ENCODE peak calls at places on chromosomes 3 and 15, in four cellular contexts. Z, C, L and F are unnamed samples.

GRCh38 chr3:123561188-123561587 is 23.7 kb downstream of the HACD2 start:
- DNase-seq in C (no peak), L (no peak), Z (no peak), F (no peak)

GRCh38 chr3:21752749-21753347 is 1.8 kb upstream of the ZNF385D start:
- DNase-seq in Z (peak; percentile 42), C (no peak), L (no peak), F (no peak)

GRCh38 chr15:39573844-39574243 is 7.0 kb upstream of the THBS1 start:
- DNase-seq in L (no peak), Z (peak; percentile 23), C (no peak), F (no peak)

GRCh38 chr3:149494022-149494758 is 19.7 kb downstream of the TM4SF4 start:
- DNase-seq in L (no peak), Z (peak; percentile 76), C (peak; percentile 62), F (no peak)

GRCh38 chr15:49232407-49232806 is 62.4 kb downstream of the GALK2 start:
- DNase-seq in L (no peak), Z (no peak), C (no peak), F (no peak)

GRCh38 chr3:147419731-147420360 is 10.7 kb downstream of the ZIC1 start:
- DNase-seq in C (no peak), Z (no peak), L (no peak), F (no peak)

GRCh38 chr15:77552066-77552465 is 80.6 kb downstream of the LINGO1 start:
- DNase-seq in C (no peak), L (peak; percentile 28), Z (no peak), F (no peak)

GRCh38 chr3:16318216-16318615 is 53.2 kb downstream of the OXNAD1 start:
- DNase-seq in C (no peak), Z (peak; percentile 97), L (no peak), F (no peak)

GRCh38 chr15:76060098-76060989 is 559 bp downstream of the TMEM266 start:
- DNase-seq in C (peak; percentile 9), Z (no peak), L (no peak), F (no peak)

GRCh38 chr15:72368895-72369294 is 6.9 kb downstream of the HEXA start:
- DNase-seq in C (peak; percentile 29), Z (no peak), L (no peak), F (no peak)

GRCh38 chr15:31489281-31489680 is 162.6 kb downstream of the KLF13 start:
- DNase-seq in L (peak; percentile 67), Z (no peak), C (no peak), F (no peak)

GRCh38 chr3:196186661-196187573 is 24.3 kb downstream of the ZDHHC19 start:
- DNase-seq in L (peak; percentile 72), C (peak; percentile 68), Z (no peak), F (no peak)

GRCh38 chr15:80743189-80743833 is 35.9 kb upstream of the CEMIP start:
- DNase-seq in C (no peak), L (no peak), Z (peak; percentile 56), F (no peak)

GRCh38 chr3:54445630-54446029 is 323.3 kb downstream of the CACNA2D3 start:
- DNase-seq in L (no peak), C (no peak), Z (no peak), F (no peak)

GRCh38 chr3:43512749-43513404 is 108.9 kb downstream of the ANO10 start:
- DNase-seq in L (no peak), Z (peak; percentile 65), C (no peak), F (no peak)

GRCh38 chr15:40310001-40310959 is 2.5 kb upstream of the PLCB2 start:
- DNase-seq in C (peak; percentile 59), L (peak; percentile 77), Z (peak; percentile 61), F (no peak)

GRCh38 chr15:68820205-68820588 is 498 bp downstream of the ANP32A start:
- DNase-seq in Z (peak; percentile 26), L (peak; percentile 86), C (no peak), F (no peak)

GRCh38 chr3:128503164-128503651 is 10.2 kb upstream of the GATA2 start:
- DNase-seq in L (no peak), C (no peak), Z (no peak), F (no peak)

GRCh38 chr3:77746892-77747291 is 707.0 kb downstream of the ROBO2 start:
- DNase-seq in C (no peak), L (no peak), Z (no peak), F (no peak)

GRCh38 chr3:52453496-52454234 is at the start of gene TNNC1:
- DNase-seq in C (no peak), L (peak; percentile 71), Z (no peak), F (no peak)

GRCh38 chr15:56918046-56918906 is at the start of gene TCF12:
- DNase-seq in Z (peak; percentile 98), L (peak; percentile 98), C (peak; percentile 87), F (peak; percentile 80)

GRCh38 chr3:115937054-115937453 is 313.7 kb downstream of the GAP43 start:
- DNase-seq in C (no peak), L (no peak), Z (no peak), F (no peak)
- TF ChIP-seq CTCF in C (peak; percentile 34), L (no peak), Z (peak; percentile 39), F (peak; percentile 12)

GRCh38 chr3:4799266-4800256 is 179.7 kb upstream of the BHLHE40 start:
- DNase-seq in L (no peak), C (peak; percentile 57), Z (no peak), F (no peak)

GRCh38 chr3:4801924-4802323 is 177.3 kb upstream of the BHLHE40 start:
- DNase-seq in L (no peak), C (no peak), Z (no peak), F (no peak)

GRCh38 chr3:4802903-4803302 is 176.3 kb upstream of the BHLHE40 start:
- DNase-seq in L (no peak), Z (no peak), C (no peak), F (no peak)

GRCh38 chr3:4797201-4797600 is 182.0 kb upstream of the BHLHE40 start:
- DNase-seq in C (no peak), Z (no peak), L (no peak), F (no peak)

GRCh38 chr3:4800595-4800994 is 178.6 kb upstream of the BHLHE40 start:
- DNase-seq in L (no peak), Z (no peak), C (no peak), F (no peak)
- TF ChIP-seq CTCF in L (no peak), Z (no peak), C (no peak), F (no peak)

GRCh38 chr3:124752051-124752450 is 21.8 kb downstream of the UMPS start:
- DNase-seq in L (no peak), Z (no peak), C (no peak), F (no peak)
- TF ChIP-seq CTCF in L (no peak), Z (no peak), C (no peak), F (no peak)

DNA sequence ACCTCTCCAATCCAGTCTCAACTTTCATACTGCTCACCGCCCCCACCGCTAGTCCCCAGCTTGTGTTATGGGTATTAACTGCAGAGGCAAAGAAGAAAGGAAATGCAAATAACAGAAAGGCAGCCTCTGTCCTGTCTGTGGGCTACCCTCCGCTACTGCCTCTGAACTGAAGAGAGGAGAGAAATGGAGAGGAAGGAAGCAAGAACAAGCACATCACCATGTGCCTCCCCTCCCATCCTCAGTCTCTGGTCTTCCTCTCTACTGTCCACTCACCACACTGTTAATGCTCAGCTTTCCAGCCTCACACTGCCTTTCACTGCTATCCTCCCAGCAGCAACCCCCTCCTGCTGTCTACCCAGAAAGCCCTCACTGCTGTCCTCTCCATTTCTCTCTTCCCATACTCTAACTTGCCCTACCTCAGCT is 139.0 kb upstream of the SLC2A2 start:
- DNase-seq in C (no peak), Z (no peak), L (no peak), F (no peak)
- TF ChIP-seq CTCF in C (no peak), Z (no peak), L (no peak), F (no peak)

GRCh38 chr3:153439780-153440179 is 277.8 kb downstream of the RAP2B start:
- DNase-seq in Z (peak; percentile 5), L (no peak), C (no peak), F (no peak)
- TF ChIP-seq CTCF in Z (peak; percentile 33), L (no peak), C (no peak), F (no peak)

DNA sequence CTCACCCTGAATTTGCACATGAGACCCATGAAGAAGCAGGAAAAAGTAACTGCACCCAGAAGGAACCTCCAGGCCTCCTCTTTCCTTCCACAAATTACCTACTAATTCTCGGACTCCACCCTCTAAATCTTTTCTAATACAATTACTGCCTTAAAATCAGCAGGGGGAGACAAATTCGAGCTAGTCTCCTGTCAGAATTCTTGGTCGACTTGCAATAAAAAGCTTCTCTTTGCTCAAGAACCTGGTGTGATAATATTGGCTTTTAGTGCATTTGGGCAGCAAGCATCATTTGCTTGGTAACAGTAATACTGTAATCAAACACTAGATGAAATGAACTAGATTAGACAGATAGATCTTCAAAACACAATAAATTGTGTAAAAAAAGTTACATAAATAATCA is 281.9 kb downstream of the RAP2B start:
- DNase-seq in Z (peak; percentile 10), L (no peak), C (no peak), F (no peak)
- TF ChIP-seq CTCF in Z (no peak), L (no peak), C (no peak), F (peak; percentile 23)

GRCh38 chr3:5784656-5785055 is 597.1 kb downstream of the EDEM1 start:
- DNase-seq in Z (no peak), L (no peak), C (no peak), F (no peak)

GRCh38 chr3:5791558-5791957 is 604.1 kb downstream of the EDEM1 start:
- DNase-seq in Z (no peak), L (no peak), C (no peak), F (no peak)

GRCh38 chr3:5787863-5788488 is 600.5 kb downstream of the EDEM1 start:
- DNase-seq in Z (no peak), C (peak; percentile 76), L (no peak), F (peak; percentile 22)
- TF ChIP-seq CTCF in Z (no peak), C (peak; percentile 39), L (peak; percentile 10), F (no peak)

GRCh38 chr15:28281876-28282275 is 40.1 kb downstream of the HERC2 start:
- DNase-seq in Z (peak; percentile 27), C (no peak), L (no peak), F (no peak)

GRCh38 chr15:28289694-28290463 is 32.1 kb downstream of the HERC2 start:
- DNase-seq in C (no peak), Z (no peak), L (no peak), F (no peak)

DNA sequence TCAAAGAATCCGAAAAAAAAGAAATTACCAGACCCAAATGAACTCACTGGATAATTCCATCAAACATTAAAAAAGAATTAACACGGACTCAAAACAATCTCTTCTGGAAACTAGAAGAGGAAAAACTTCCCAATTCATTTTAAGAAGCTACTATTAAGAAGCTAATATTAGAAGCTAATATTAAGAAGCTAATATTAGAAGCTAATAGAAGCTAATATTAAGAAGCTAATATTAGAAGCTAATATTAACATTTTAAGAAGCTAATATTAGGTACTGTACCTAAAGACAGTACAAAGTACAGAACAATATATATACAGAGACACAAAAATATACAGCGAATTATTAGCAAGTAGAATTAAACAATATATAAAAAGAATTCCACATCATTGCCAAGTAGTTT is 35.9 kb downstream of the HERC2 start:
- DNase-seq in L (no peak), C (no peak), Z (no peak), F (no peak)
- TF ChIP-seq CTCF in L (no peak), C (no peak), Z (no peak), F (no peak)

DNA sequence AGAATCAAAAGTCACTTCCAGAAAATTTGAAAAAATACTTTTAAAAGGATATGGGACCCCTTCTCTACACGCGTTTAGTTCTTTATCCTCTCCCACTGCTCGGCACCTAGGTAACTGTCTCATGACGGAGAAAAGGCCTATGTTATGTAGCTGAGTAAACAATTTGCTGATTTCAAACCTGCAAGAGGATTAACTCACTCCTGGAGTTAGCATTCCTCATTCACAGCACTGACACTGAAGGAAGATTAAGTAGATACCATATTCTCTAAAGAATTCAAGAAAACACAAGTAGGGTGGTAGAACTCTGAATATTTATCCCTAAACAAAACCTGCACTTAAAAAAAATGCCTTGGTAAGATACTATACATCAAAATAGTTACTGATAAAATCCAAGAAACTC is 30.3 kb upstream of the PYGO1 start:
- DNase-seq in L (no peak), Z (no peak), C (no peak), F (no peak)
- TF ChIP-seq CTCF in L (no peak), Z (no peak), C (no peak), F (no peak)